ENCODE peak calls at places on chromosomes 6 and 20, in six cellular contexts. O is stimulated activated CD8-positive, alpha-beta memory T cell treated with anti-CD3 and anti-CD28 coated beads, Interleukin-4, amount 100 ng/mL, for 1 hour; J is H4; Z is IMR-90; W is NCI-H1092 treated with DMSO at 0.1 percent for 48 hours; H is ELR. R is an unnamed sample.

GRCh38 chr20:57048027-57048869 is 218.2 kb downstream of the BMP7 start:
- DNase-seq in W (no peak), H (peak; percentile 81), J (peak; percentile 90), Z (no peak), O (no peak), R (no peak)

GRCh38 chr6:35096129-35096852 is 44.8 kb downstream of the TCP11 start:
- DNase-seq in Z (peak; percentile 81), J (peak; percentile 70), H (peak; percentile 83), O (no peak), W (peak; percentile 38), R (peak; percentile 42)

GRCh38 chr20:47785321-47785899 is at the start of gene SULF2:
- DNase-seq in Z (no peak), W (peak; percentile 7), H (no peak), J (no peak), O (no peak), R (no peak)

GRCh38 chr6:36319834-36320233 is 16.9 kb downstream of the BNIP5 start:
- DNase-seq in J (no peak), W (no peak), H (no peak), O (no peak), Z (no peak), R (no peak)

GRCh38 chr20:17376031-17376430 is 149.2 kb downstream of the PCSK2 start:
- DNase-seq in O (no peak), H (no peak), W (no peak), J (no peak), Z (no peak), R (no peak)

GRCh38 chr20:53597521-53598120 is 4.0 kb upstream of the ZNF217 start:
- DNase-seq in O (no peak), H (no peak), J (no peak), Z (no peak), W (no peak), R (no peak)

GRCh38 chr6:162778603-162779002 is 50.8 kb downstream of the PACRG start:
- DNase-seq in J (no peak), Z (no peak), H (no peak), O (no peak), W (no peak), R (no peak)

GRCh38 chr6:17932362-17932852 is 55.0 kb downstream of the KIF13A start:
- DNase-seq in J (no peak), H (peak; percentile 92), O (no peak), W (no peak), Z (peak; percentile 85), R (no peak)

GRCh38 chr6:3540980-3541379 is 84.1 kb upstream of the SLC22A23 start:
- DNase-seq in O (no peak), W (no peak), H (no peak), Z (no peak), J (no peak), R (no peak)

GRCh38 chr6:41427642-41428401 is 92.4 kb downstream of the NCR2 start:
- DNase-seq in O (no peak), H (peak; percentile 52), W (peak; percentile 35), Z (no peak), J (no peak), R (peak; percentile 34)

GRCh38 chr6:75893776-75894152 is 144.7 kb downstream of the MYO6 start:
- DNase-seq in W (no peak), J (no peak), H (no peak), O (no peak), Z (no peak), R (no peak)

GRCh38 chr20:63525185-63525584 is 4.6 kb downstream of the PPDPF start:
- DNase-seq in O (no peak), Z (no peak), J (no peak), H (no peak), W (no peak), R (no peak)

GRCh38 chr6:51844391-51844735 is 243.1 kb downstream of the PKHD1 start:
- DNase-seq in W (no peak), O (no peak), H (no peak), J (no peak), Z (no peak), R (peak; percentile 32)

GRCh38 chr20:22070546-22070945 is 365.1 kb downstream of the PAX1 start:
- DNase-seq in H (no peak), W (no peak), O (no peak), J (no peak), Z (no peak), R (no peak)

GRCh38 chr20:4613184-4613583 is 108.5 kb upstream of the PRND start:
- DNase-seq in Z (no peak), W (no peak), O (no peak), H (no peak), J (no peak), R (no peak)

GRCh38 chr20:24523661-24524060 is 54.2 kb downstream of the SYNDIG1 start:
- DNase-seq in H (no peak), J (no peak), O (no peak), Z (no peak), W (no peak), R (no peak)

GRCh38 chr6:163260911-163261310 is 153.6 kb upstream of the QKI start:
- DNase-seq in J (no peak), W (no peak), H (no peak), O (no peak), Z (no peak), R (no peak)